ENCODE peak calls at places on chromosomes 13 and 19, in four cellular contexts. Y is AG04450, H is fibroblast of mammary gland, F is psoas muscle. W is an unnamed sample.

GRCh38 chr13:105048685-105049084 is 1486.8 kb downstream of the EFNB2 start:
- DNase-seq in H (no peak), F (no peak), Y (no peak), W (no peak)

GRCh38 chr19:18292810-18293641 is 11.6 kb upstream of the JUND start:
- DNase-seq in Y (no peak), H (peak), F (peak), W (peak)

GRCh38 chr19:46279177-46279576 is 17.7 kb upstream of the HIF3A start:
- DNase-seq in H (no peak), Y (no peak), F (no peak), W (no peak)

GRCh38 chr19:51473009-51473707 is 5.2 kb upstream of the CEACAM18 start:
- DNase-seq in H (peak), Y (peak), F (peak), W (peak)

GRCh38 chr13:22926176-22927007 is 254.4 kb upstream of the SGCG start:
- DNase-seq in H (peak), F (peak), Y (no peak), W (peak)

GRCh38 chr19:42563352-42564210 is 31.1 kb downstream of the CEACAM8 start:
- DNase-seq in Y (no peak), F (no peak), H (peak), W (peak)

GRCh38 chr19:56840452-56841193 is at the start of the genes PEG3 and ZIM2:
- DNase-seq in H (peak), Y (no peak), F (peak), W (no peak)

GRCh38 chr19:33175886-33176669 is 18.1 kb upstream of the LRP3 start:
- DNase-seq in Y (no peak), F (no peak), H (peak), W (peak)

GRCh38 chr19:8085606-8086464 is 33.3 kb downstream of the CCL25 start:
- DNase-seq in Y (no peak), H (no peak), F (no peak), W (no peak)

GRCh38 chr13:36275190-36276002 is 22.2 kb downstream of the CCDC169 start:
- DNase-seq in H (peak), Y (peak), F (no peak), W (peak)

GRCh38 chr19:49570138-49570856 is 10.1 kb downstream of the NOSIP start:
- DNase-seq in H (peak), F (no peak), Y (peak), W (peak)

GRCh38 chr13:26255717-26256277 is 1.9 kb downstream of the CDK8 start:
- DNase-seq in F (no peak), H (peak), Y (no peak), W (peak)

GRCh38 chr13:26254583-26255102 is 714 bp downstream of the CDK8 start:
- DNase-seq in H (peak), F (peak), Y (no peak), W (peak)

GRCh38 chr13:26259634-26260033 is 5.7 kb downstream of the CDK8 start:
- DNase-seq in Y (no peak), F (no peak), H (no peak), W (no peak)

GRCh38 chr13:26253262-26253786 is 605 bp upstream of the CDK8 start:
- DNase-seq in H (no peak), Y (no peak), F (no peak), W (no peak)

DNA sequence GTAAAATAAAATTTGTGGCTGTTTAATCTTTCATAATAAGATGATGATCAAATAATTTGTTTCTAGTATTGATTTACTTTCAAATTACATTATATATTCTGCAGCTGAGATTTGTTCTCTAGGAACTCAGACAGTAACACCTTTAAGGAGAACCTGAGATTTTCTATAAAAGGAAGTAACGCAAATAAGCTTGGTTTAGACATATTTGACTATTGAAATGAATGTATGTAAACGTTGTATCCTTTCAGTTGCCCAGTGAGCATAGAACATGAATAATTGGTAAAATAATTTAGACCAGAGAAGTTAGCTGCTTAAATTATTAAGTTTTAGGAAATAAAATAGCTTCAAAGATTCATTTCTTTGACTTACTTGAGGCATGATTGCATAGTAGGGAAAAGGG is 3.1 kb downstream of the CDK8 start:
- DNase-seq in H (no peak), Y (no peak), F (no peak), W (no peak)
- H3K4me3 ChIP-seq in H (no peak), Y (no peak), F (peak), W (no peak)

DNA sequence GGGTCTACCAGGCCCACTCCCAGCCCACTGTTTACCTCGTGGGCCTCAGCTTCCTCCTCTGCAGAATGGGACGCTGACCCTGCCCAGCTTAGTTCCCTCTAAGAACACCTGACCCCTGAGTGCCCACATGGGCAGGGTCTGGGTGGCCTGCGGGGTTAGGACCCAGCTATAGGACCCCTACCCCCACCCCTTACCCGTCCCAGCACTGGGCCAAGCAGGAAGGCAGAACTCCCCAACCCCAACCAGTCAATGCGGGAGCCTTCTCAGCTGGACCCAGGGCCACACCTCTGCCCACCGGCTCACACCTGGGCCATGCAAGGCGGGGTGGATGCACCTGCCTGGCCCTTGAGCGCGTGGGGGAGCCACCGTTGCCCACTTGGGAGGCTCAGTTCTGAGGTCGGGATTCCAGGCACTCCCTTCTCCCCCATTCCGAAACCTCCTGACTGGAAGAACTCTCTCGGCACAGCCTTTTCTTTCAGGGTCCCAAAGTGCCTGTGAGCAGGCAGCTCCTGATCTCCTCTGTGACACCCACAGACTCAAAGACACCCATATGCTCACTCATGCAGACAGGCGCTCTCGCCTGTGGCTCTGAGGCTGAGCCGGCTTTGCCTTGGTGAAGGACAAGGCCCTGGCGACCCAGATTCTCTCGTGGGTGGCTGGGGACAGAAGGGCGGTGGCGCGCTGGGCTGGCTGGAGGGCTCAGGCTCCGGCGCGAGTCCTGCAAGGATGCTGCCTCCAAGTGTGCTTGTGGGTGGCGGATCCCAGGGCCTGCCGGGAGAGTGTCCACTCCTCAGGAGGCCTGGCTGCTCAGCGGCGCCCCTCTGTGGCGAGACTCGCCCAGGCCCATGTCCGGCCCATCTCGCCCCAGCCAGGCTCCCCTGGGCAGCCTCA is 27.9 kb upstream of the PARP4 start:
- DNase-seq in F (no peak), H (peak), Y (no peak), W (no peak)
- TF ChIP-seq CTCF in F (no peak), H (peak), Y (peak), W (no peak)

GRCh38 chr19:10884273-10884672 is 12.9 kb downstream of the CARM1 start:
- DNase-seq in F (no peak), Y (no peak), H (peak), W (peak)

GRCh38 chr19:10885241-10886169 is 14.2 kb downstream of the CARM1 start:
- DNase-seq in Y (no peak), F (no peak), H (no peak), W (no peak)

GRCh38 chr19:10888421-10888866 is 17.1 kb downstream of the CARM1 start:
- DNase-seq in F (no peak), H (no peak), Y (no peak), W (no peak)

GRCh38 chr19:10889880-10890279 is 18.5 kb downstream of the CARM1 start:
- DNase-seq in F (no peak), Y (no peak), H (no peak), W (no peak)

DNA sequence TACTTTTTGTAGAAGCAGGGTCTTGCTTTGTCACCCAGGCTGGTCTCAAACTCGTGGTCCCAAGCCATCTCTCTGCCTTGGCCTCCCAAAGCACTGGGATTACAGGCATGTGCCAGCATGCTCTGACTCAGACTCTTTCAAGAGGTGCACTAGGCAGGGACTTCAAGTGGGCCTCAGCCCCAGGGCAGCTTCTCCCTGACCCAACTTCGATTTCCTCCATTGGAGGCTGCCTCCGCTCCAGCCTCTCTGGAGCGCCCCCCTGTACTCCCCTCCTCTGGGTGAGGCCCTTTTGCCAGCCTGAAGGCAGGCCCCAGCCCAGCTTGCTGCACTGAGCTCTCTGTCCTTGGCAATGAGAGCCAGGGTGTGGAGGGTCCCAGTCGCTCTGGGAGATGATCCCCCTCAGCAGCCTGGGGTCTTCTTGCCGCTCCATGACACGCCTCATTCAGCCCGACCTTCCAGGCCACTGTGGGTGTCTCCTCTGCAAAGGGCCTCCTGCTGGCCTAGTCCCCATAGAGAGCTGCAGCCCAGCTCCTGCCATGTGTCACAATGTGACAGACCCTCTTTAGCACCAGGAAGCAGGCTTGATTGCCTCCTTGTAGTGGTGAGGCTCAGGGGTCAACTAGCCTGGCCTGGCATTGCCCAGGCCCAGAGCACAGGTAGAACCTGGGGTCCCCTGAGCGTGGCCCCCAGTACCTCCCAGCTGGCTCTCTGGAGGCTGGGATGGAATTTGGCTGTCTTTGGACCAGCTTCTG is 16.4 kb downstream of the CARM1 start:
- DNase-seq in Y (no peak), F (no peak), H (no peak), W (no peak)
- H3K4me3 ChIP-seq in Y (no peak), F (no peak), H (no peak), W (no peak)

GRCh38 chr13:26249551-26249950 is 4.4 kb upstream of the CDK8 start:
- DNase-seq in H (no peak), F (no peak), Y (no peak), W (no peak)

DNA sequence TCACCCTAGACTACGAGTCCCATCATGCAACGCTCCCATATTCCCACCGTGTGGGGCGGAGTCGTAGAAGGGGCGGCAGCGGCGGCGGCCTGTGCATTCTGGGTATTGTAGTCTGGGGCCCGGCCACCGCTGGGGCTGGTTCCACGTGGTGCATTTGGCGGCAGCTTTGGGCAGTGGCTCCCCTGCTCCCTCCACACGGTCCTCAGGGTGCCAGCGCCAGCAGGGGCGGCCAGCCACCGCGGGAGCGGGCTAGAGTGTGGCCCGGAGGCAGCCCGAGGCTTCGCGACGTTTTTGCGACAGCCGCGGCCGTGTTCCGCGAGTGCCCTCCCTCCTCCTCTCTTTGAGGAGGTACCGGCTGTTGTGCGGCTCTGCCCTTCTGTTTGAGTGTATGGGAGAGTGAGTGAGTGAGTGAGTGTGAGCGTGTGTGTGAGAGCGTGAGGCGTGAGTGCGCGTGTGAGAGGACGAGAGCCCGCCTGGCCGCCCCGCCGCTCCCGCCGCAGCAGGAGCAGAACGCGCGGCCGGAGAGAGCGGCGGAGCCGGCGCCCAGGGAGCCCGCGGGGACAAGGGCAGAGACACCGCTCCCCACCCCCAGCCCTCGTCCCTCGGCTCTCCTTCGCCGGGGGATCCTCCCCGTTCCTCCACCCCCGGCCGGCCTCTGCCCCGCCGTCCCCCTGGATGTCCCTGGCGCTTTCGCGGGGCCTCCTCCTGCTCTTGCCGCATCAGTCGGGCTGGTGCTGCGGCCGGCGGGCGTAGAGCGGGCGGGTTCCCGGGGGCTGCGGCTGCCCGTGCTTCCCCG is at the start of gene CDK8:
- DNase-seq in H (peak), Y (peak), F (peak), W (peak)
- TF ChIP-seq CTCF in H (no peak), Y (no peak), F (no peak), W (no peak)

GRCh38 chr19:15107056-15108010 is at the start of gene SYDE1:
- DNase-seq in F (peak), Y (no peak), H (peak), W (peak)

GRCh38 chr19:15110418-15110815 is 3.2 kb downstream of the SYDE1 start:
- DNase-seq in Y (no peak), H (no peak), F (no peak), W (no peak)

GRCh38 chr19:15108845-15109767 is 1.9 kb downstream of the SYDE1 start:
- DNase-seq in Y (no peak), F (no peak), H (no peak), W (no peak)

GRCh38 chr19:15109768-15110417 is 2.7 kb downstream of the SYDE1 start:
- DNase-seq in F (no peak), H (no peak), Y (no peak), W (no peak)

GRCh38 chr19:15108145-15108844 is 1.1 kb downstream of the SYDE1 start:
- DNase-seq in Y (no peak), H (no peak), F (no peak), W (no peak)
- H3K4me3 ChIP-seq in Y (peak), H (peak), F (peak), W (peak)

DNA sequence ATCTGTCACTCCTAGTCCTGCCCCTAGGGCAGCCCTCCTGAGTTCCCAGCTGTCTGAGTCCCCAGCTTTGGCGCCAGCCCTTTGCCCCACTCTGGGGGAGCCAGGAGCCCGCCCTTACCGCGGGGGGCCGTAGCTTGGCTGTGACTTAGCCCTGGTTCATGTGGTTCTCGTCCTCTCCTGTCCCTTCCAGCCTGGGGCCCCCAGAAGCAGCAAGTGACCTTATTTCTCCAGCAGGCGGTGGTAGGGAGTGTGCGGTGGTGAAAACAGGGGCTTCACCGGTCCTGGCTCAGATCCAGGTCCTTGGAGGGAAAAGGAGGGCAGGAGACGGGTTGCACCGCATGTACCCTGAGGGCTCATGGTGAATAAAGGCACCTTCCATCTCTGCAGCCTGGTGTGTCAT is 7.9 kb downstream of the GIPC3 start:
- DNase-seq in H (no peak), Y (no peak), F (no peak), W (no peak)
- TF ChIP-seq CTCF in H (no peak), Y (no peak), F (no peak), W (peak)

DNA sequence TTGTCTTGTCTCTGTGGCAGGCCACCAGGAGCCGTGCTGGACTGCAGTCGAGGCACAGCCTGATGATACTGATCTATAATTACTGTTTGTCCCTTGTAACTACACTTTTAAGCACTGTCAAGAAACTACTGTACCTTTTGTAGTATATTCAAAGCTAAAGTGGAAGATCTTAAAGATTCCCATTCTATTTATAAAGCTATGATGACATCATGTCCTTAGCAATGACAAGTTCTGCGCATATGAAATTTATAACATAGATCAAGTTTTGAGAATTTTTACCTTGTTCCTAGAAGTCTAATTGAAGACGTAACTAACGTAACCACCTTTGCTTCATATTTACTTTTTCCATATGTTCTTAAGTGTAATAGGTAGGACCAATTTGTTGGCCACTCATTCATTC is 56.8 kb upstream of the LATS2 start:
- DNase-seq in Y (no peak), F (no peak), H (no peak), W (no peak)
- H3K4me3 ChIP-seq in Y (no peak), F (no peak), H (no peak), W (no peak)

GRCh38 chr19:31357315-31357673 is 8.1 kb upstream of the TSHZ3 start:
- DNase-seq in F (no peak), Y (no peak), H (no peak), W (no peak)

GRCh38 chr19:31355330-31356289 is 6.4 kb upstream of the TSHZ3 start:
- DNase-seq in Y (no peak), H (no peak), F (no peak), W (no peak)

GRCh38 chr19:31354919-31355318 is 5.7 kb upstream of the TSHZ3 start:
- DNase-seq in Y (no peak), F (no peak), H (no peak), W (no peak)

GRCh38 chr19:31354316-31354715 is 5.1 kb upstream of the TSHZ3 start:
- DNase-seq in H (no peak), F (no peak), Y (no peak), W (no peak)

DNA sequence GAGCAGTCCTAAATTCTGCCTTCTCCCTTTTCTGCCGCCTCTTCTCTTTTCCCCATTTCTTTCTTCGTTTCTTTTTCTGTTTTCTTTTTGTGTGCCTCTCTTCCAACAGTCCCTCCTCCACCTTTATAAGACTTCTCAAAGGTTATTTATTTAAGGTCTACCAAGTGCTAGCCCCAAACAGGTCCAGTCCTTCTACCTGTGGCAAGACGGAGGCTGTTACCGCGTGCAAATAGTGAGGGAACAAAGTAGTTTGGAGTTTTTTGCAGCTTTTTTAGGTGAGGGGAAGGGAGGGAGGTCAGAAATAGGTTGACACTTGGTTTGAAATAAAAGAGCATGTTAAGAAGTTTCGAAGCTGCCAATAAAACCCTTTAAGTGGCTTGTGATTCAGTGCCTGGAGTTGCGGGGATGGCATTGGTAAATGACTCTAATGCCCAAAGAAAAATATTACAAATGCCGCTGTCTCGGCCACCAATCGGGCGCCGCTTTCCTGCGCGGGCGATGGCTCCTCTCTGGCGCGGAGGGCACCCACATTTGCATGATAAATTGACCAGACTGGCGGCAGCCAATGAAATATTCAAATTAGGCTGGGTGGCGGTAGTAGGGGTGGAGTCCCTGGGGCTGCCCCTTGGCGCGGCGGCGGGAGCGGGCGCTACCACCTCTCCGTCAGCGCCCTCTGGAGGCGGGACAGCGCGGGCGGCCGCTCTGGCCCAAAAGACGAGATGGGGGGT is 7.5 kb upstream of the TSHZ3 start:
- DNase-seq in H (no peak), F (peak), Y (no peak), W (no peak)
- TF ChIP-seq CTCF in H (no peak), F (peak), Y (no peak), W (peak)

DNA sequence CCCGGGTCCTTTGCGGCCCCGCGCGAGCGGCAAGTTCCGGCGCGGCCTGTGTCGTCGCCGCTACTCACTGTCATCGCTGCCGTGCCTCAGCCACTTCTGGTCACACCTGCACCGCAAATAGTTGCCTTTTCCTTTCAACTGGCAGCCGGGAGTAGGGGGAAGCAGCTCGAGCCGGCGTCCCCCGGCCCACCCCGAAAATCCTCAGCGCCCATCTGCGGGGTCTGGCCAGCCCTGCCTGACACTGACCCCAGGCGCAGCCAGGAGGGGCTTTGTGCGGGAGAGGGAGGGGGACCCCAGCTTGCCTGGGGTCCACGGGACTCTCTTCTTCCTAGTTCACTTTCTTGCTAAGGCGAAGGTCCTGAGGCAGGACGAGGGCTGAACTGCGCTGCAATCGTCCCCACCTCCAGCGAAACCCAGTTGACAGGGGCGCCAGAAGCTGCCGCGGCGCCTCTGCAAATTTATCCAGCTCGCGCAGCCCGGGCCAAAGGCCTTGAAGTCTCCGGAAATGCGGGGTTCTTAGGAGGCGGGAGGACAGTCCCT is 1.7 kb downstream of the PDX1 start:
- DNase-seq in Y (no peak), H (no peak), F (no peak), W (no peak)
- H3K4me3 ChIP-seq in Y (peak), H (no peak), F (peak), W (peak)

W was measured in fibroblast of the aortic adventitia.